ENCODE peak calls at places on chromosomes 13 and 19, in eight cellular contexts. U, J, F, B, S, L, I and X are unnamed samples.

GRCh38 chr13:113992276-113993005 is 18.6 kb upstream of the C13orf46 start:
- DNase-seq in L (no peak), S (no peak), B (no peak), F (no peak), I (no peak), U (peak; percentile 16), J (no peak), X (no peak)

GRCh38 chr19:7917292-7918061 is 2.7 kb upstream of the SNAPC2 start:
- DNase-seq in S (peak; percentile 62), L (no peak), J (no peak), F (no peak), U (peak; percentile 68), I (peak; percentile 62), B (peak; percentile 58), X (peak; percentile 80)

GRCh38 chr19:55526216-55527196 is 10.4 kb downstream of the SBK2 start:
- DNase-seq in U (peak; percentile 84), I (peak; percentile 81), S (peak; percentile 39), B (no peak), J (peak; percentile 56), L (peak; percentile 82), F (no peak), X (no peak)

GRCh38 chr19:13002389-13002898 is 7.2 kb downstream of the NFIX start:
- DNase-seq in I (no peak), S (no peak), F (no peak), B (no peak), J (no peak), U (no peak), L (peak; percentile 55), X (no peak)

GRCh38 chr19:20371911-20372310 is 193.7 kb downstream of the ZNF737 start:
- DNase-seq in J (no peak), U (no peak), B (no peak), S (no peak), I (no peak), L (no peak), F (no peak), X (no peak)

GRCh38 chr13:103243495-103243894 is 177.3 kb upstream of the SLC10A2 start:
- DNase-seq in I (no peak), B (no peak), L (no peak), J (no peak), F (no peak), S (no peak), U (no peak), X (no peak)

GRCh38 chr13:102846261-102847015 is 606 bp downstream of the ERCC5 start:
- DNase-seq in U (peak; percentile 67), S (peak; percentile 21), L (peak; percentile 25), I (no peak), F (no peak), J (peak; percentile 50), B (peak; percentile 7), X (no peak)

GRCh38 chr13:23828086-23828485 is 61.1 kb downstream of the MIPEP start:
- DNase-seq in F (no peak), I (no peak), U (no peak), L (no peak), B (no peak), S (no peak), J (no peak), X (no peak)

GRCh38 chr13:30346789-30347167 is 39.4 kb upstream of the KATNAL1 start:
- DNase-seq in F (no peak), I (no peak), B (no peak), S (no peak), L (no peak), U (no peak), J (no peak), X (no peak)

GRCh38 chr19:55688422-55689218 is 13.6 kb downstream of the EPN1 start:
- DNase-seq in L (peak; percentile 14), B (no peak), F (no peak), J (no peak), U (peak; percentile 36), I (no peak), S (no peak), X (peak; percentile 76)

GRCh38 chr13:107512551-107512950 is 702.8 kb downstream of the LIG4 start:
- DNase-seq in I (no peak), U (no peak), B (no peak), F (no peak), S (no peak), J (no peak), L (no peak), X (no peak)

GRCh38 chr13:94309997-94310842 is 169.3 kb downstream of the DCT start:
- DNase-seq in S (no peak), U (no peak), B (no peak), F (no peak), I (no peak), J (no peak), L (no peak), X (no peak)

GRCh38 chr19:13417054-13417453 is 89.2 kb downstream of the CACNA1A start:
- DNase-seq in U (no peak), S (no peak), L (peak; percentile 18), I (no peak), B (no peak), F (no peak), J (no peak), X (peak; percentile 87)

GRCh38 chr13:93283255-93283654 is 56.6 kb downstream of the GPC6 start:
- DNase-seq in J (no peak), U (no peak), L (no peak), B (no peak), S (no peak), F (no peak), I (no peak), X (no peak)
- TF ChIP-seq CTCF in J (no peak), U (no peak), L (no peak), B (no peak), S (no peak), F (no peak), I (no peak), X (no peak)

DNA sequence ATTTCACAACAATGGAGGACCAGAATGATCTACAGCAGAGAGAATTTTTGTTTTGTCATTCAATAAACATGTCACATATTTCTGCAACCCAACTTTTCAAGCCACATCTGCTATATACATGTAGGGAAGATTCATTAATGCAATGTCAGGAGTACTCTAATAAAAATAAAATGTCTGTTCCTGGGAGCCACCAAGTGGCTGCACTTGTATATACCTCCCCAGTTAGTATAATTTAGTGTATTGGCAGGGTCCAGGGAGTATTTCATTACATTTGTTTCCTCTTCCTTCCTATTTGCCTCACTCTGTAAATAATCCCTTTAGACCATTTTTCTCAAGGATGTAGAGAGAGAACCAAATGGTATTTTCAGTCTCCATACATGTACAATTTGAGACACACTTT is 1169.0 kb downstream of the DIAPH3 start:
- DNase-seq in J (no peak), F (no peak), I (no peak), U (no peak), L (no peak), B (no peak), S (no peak), X (no peak)
- TF ChIP-seq CTCF in J (no peak), F (peak; percentile 57), I (no peak), U (no peak), L (peak; percentile 28), B (peak; percentile 46), S (no peak), X (no peak)

GRCh38 chr13:43095771-43096719 is 72.7 kb downstream of the DNAJC15 start:
- DNase-seq in F (no peak), S (no peak), I (no peak), U (no peak), L (no peak), J (no peak), B (no peak), X (no peak)

GRCh38 chr13:43102304-43102703 is 78.9 kb downstream of the DNAJC15 start:
- DNase-seq in B (no peak), J (no peak), L (no peak), S (no peak), F (no peak), I (no peak), U (no peak), X (no peak)

GRCh38 chr13:43094901-43095300 is 71.5 kb downstream of the DNAJC15 start:
- DNase-seq in S (no peak), F (no peak), U (no peak), L (no peak), J (no peak), I (no peak), B (no peak), X (no peak)

GRCh38 chr13:43100667-43101066 is 77.3 kb downstream of the DNAJC15 start:
- DNase-seq in L (no peak), F (no peak), J (no peak), B (no peak), S (no peak), U (no peak), I (no peak), X (no peak)
- TF ChIP-seq CTCF in L (no peak), F (no peak), J (no peak), B (no peak), S (no peak), U (no peak), I (no peak), X (no peak)

DNA sequence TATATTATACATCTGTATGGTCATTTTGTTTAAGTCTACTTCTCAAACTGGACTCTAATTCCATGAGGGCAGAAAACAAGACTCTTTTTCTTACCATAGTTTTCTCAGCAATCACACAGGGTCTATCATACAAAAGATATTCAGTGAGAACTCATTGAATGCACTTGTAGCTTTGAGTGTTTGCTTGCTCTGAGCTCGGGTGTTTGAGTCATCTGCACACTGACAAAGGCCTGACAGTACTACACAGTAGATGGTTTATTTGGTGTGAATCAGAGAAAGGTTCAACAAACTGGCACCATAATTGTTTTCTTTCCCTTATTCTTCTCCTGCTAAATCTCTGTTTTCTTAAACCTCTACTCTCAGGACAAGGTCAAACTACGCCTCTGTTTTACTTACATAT is 586.4 kb downstream of the LMO7 start:
- DNase-seq in S (no peak), I (no peak), J (no peak), B (no peak), U (no peak), F (no peak), L (no peak), X (no peak)
- TF ChIP-seq CTCF in S (no peak), I (no peak), J (no peak), B (no peak), U (no peak), F (no peak), L (no peak), X (no peak)

DNA sequence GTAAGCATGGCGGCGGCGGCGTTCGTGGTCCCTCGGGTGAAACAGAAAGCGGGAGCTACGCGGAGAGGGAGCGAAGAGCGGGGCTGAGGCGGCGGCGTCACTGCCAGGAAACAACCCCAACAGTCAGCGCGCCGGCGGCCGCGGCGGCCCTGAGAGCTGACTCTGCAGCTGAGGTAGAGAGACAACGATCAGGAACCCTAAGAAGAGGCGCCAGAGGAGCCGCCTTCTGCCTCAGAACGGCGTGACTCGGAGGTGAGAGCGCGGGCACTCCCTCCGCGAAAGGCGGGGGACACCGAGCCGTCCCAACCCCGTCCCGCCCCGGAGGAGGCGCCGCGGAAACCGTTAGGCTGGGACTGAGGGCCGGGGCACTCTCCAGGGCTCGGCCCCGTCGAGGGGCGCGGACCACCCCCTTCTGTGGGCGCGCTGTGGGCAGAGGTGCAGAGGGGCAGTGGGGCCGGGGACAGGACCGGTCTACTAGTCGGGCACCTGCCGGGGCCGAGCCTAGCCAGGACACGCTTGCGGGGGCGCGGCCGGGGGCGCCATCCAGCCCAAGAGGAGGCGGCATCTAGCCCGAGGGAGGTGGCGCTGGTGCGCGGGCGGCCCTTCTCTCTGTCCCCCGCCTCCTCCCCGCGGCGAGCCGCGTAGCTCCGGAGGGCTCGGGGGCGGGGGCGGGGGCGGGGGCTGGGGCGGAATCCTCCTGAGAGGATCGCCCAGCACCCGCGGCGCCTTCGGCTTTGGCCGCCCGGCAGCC is 389 bp downstream of the FNDC3A start:
- DNase-seq in B (peak; percentile 68), L (peak; percentile 85), F (peak; percentile 84), S (peak; percentile 85), J (peak; percentile 82), U (peak; percentile 91), I (peak; percentile 84), X (peak; percentile 83)
- TF ChIP-seq CTCF in B (no peak), L (no peak), F (no peak), S (no peak), J (no peak), U (no peak), I (no peak), X (no peak)